ENCODE peak calls at places on chromosomes 7 and 10, in six cellular contexts. O is cardiac fibroblast, W is hippocampal formation, D is lower leg skin, S is NCI-H446, K is A549. T is an unnamed sample.

GRCh38 chr7:16055263-16055976 is 365.9 kb downstream of the CRPPA start:
- DNase-seq in D (no peak), S (no peak), W (no peak), K (peak; percentile 1), O (no peak), T (no peak)

GRCh38 chr10:6778992-6779701 is 199.1 kb upstream of the PRKCQ start:
- DNase-seq in O (peak; percentile 95), K (peak; percentile 97), D (no peak), S (no peak), W (peak; percentile 34), T (no peak)

GRCh38 chr10:17200035-17200884 is 1.2 kb downstream of the TRDMT1 start:
- DNase-seq in W (no peak), K (no peak), S (no peak), O (peak; percentile 48), D (no peak), T (no peak)

GRCh38 chr7:159318682-159319351 is 174.2 kb upstream of the VIPR2 start:
- DNase-seq in S (no peak), K (no peak), D (no peak), O (no peak), W (no peak), T (no peak)

GRCh38 chr7:12754179-12754578 is 66.7 kb downstream of the ARL4A start:
- DNase-seq in D (no peak), O (no peak), W (no peak), K (no peak), S (no peak), T (no peak)

GRCh38 chr7:130277763-130278643 is 11.3 kb downstream of the CPA2 start:
- DNase-seq in K (peak; percentile 48), W (peak; percentile 77), S (peak; percentile 73), O (peak; percentile 85), D (no peak), T (no peak)

GRCh38 chr7:158406817-158407216 is 180.8 kb downstream of the PTPRN2 start:
- DNase-seq in D (no peak), K (no peak), W (no peak), O (peak; percentile 3), S (no peak), T (no peak)

GRCh38 chr10:69807696-69808095 is 6.0 kb downstream of the COL13A1 start:
- DNase-seq in W (no peak), O (peak; percentile 60), S (no peak), D (no peak), K (peak; percentile 37), T (no peak)

GRCh38 chr10:128540806-128541739 is 414.9 kb upstream of the MKI67 start:
- DNase-seq in O (peak; percentile 12), D (peak; percentile 68), W (no peak), K (no peak), S (no peak), T (no peak)

GRCh38 chr10:125086716-125087115 is 73.6 kb downstream of the CTBP2 start:
- DNase-seq in W (no peak), S (no peak), O (no peak), D (no peak), K (no peak), T (no peak)

GRCh38 chr10:114504769-114505579 is 100.7 kb upstream of the AFAP1L2 start:
- DNase-seq in K (peak; percentile 70), S (peak; percentile 77), W (no peak), D (no peak), O (peak; percentile 95), T (no peak)

GRCh38 chr7:83001362-83002040 is 161.2 kb downstream of the PCLO start:
- DNase-seq in W (no peak), O (no peak), K (no peak), S (no peak), D (no peak), T (no peak)

T was measured in effector memory CD4-positive, alpha-beta T cell.